ENCODE peak calls at places on chromosome 4, in seven cellular contexts. L is GM06990, E is GM12865, K is lung, U is HFF-Myc, N is cardiac fibroblast, D is colonic mucosa. C is an unnamed sample.

GRCh38 chr4:56653461-56654237 is 27.4 kb downstream of the HOPX start:
- DNase-seq in E (no peak), K (no peak), U (no peak), N (no peak), D (no peak), L (no peak), C (no peak)

GRCh38 chr4:8419222-8420041 is 21.1 kb downstream of the ACOX3 start:
- DNase-seq in U (peak), N (peak), D (no peak), K (no peak), L (no peak), E (peak), C (peak)

GRCh38 chr4:168917150-168917779 is 92.8 kb downstream of the CBR4 start:
- DNase-seq in D (no peak), N (peak), L (peak), E (peak), K (no peak), U (peak), C (peak)

GRCh38 chr4:55170462-55170861 is 45.1 kb upstream of the KDR start:
- DNase-seq in D (no peak), U (no peak), N (no peak), K (no peak), L (no peak), E (no peak), C (no peak)

GRCh38 chr4:173202395-173202794 is 33.8 kb downstream of the GALNT7 start:
- DNase-seq in U (no peak), E (no peak), K (no peak), L (no peak), N (no peak), D (no peak), C (no peak)

GRCh38 chr4:88522702-88523324 is 763 bp downstream of the PYURF start:
- DNase-seq in N (peak), D (peak), K (no peak), E (peak), U (no peak), L (no peak), C (peak)

GRCh38 chr4:168677879-168678278 is 181.0 kb downstream of the PALLD start:
- DNase-seq in K (no peak), E (no peak), U (no peak), N (no peak), D (no peak), L (no peak), C (no peak)

GRCh38 chr4:94457692-94458106 is 6.0 kb downstream of the PDLIM5 start:
- DNase-seq in E (no peak), K (no peak), D (no peak), L (no peak), N (no peak), U (no peak), C (no peak)

GRCh38 chr4:41752081-41752836 is 3.7 kb upstream of the PHOX2B start:
- DNase-seq in K (no peak), U (no peak), N (no peak), L (no peak), E (no peak), D (no peak), C (no peak)

GRCh38 chr4:41750624-41751324 is 2.2 kb upstream of the PHOX2B start:
- DNase-seq in K (no peak), N (no peak), D (no peak), U (no peak), L (no peak), E (no peak), C (peak)

GRCh38 chr4:41750158-41750623 is 1.7 kb upstream of the PHOX2B start:
- DNase-seq in U (no peak), E (no peak), N (no peak), L (no peak), K (no peak), D (no peak), C (peak)

GRCh38 chr4:41749650-41750049 is 1.1 kb upstream of the PHOX2B start:
- DNase-seq in L (no peak), E (no peak), K (no peak), U (no peak), D (no peak), N (no peak), C (peak)

DNA sequence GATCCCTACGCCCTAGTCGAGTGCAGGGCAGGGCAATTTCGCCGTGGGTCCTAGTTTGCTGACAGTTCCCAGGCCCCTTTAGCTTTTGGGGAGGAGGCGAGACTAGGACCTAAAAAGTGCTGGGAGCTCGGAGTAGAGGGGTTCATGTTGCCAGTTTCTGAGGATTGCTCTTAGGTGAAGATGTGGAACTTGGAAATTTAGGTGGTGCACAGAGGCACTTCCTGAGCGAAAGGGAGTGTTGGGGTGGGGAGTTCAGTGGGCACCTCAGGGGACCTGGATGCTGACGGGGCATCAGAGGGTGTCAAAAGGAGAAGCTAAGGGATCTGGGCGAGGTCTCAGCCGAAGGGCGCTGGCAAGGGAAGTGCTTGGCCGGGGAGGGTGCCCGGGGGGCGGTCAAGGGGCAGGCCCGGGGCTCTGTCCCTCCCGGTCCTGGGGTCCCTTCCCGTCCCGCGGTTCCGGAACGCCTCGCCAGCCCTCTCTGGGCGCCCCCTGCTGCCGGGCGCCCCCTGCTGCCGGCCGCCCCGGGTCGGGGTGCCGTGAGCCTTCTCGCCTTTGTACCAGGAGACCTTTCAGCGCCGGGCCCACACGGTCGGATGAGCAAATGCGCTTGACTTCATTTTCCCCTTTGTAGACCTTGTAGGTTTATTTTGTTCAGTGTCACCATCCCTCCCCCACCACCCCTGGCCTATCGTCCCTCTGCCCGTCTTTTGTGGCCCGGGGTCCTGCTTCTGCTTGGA is 3.0 kb upstream of the PHOX2B start:
- DNase-seq in E (no peak), N (no peak), K (no peak), U (no peak), D (no peak), L (no peak), C (peak)
- TF ChIP-seq CTCF in E (peak), N (no peak), K (no peak), U (peak), D (no peak), L (peak), C (peak)

DNA sequence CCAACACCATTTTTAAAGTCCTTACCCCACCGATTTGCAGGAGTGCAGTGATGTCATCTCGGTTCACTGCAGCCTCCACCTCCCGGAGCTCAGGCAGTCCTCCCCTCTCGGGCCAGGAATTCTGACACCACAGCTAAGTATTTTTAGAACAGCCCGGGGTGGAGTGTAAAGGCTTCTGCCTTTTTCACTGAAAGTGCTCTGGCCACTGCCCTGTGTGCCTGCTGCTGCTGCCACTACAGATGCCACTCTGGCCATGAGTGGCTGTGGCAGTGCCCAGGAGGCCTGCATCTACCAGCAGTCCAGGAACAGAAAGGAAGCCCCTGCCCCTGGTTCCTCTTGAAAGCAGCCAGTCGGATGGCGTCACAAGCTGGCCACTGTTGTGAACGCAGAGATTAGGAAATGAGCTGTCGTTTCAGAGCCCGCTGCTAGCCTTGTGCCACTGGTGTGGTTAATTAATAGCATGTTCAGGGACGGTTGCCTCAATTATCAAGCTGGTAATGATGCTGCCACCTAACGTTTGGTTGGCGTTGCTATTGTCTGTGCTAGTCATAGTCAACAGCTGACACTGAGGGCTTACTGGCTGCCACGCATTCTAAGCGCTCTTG is 23.6 kb upstream of the TBC1D14 start:
- DNase-seq in L (no peak), D (peak), E (peak), U (no peak), N (peak), K (peak), C (peak)
- TF ChIP-seq CTCF in L (peak), D (no peak), E (peak), U (no peak), N (peak), K (peak), C (no peak)

DNA sequence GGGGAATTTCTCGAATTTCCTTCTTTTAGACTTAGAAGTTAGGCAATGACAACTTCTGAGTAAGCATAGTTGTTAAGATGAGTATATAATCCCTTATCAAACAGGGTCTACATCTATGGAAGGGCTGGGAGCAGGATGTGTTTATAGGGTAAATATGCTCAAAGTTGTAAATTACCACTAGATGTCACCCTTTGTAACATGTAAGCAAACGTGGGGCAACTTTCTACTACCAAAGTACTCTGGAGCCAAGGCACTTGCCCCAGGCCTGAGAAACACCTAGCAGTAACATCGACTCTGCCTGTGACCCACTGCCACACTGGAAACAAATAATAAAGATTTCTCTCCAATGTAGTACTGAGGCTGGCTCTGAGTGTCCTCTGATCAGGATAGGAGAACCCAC is 444.6 kb downstream of the IQCM start:
- DNase-seq in U (peak), N (peak), D (peak), E (peak), K (no peak), L (no peak), C (peak)
- TF ChIP-seq CTCF in U (no peak), N (peak), D (peak), E (peak), K (no peak), L (peak), C (peak)

GRCh38 chr4:37885496-37885895 is 5.4 kb upstream of the TBC1D1 start:
- DNase-seq in D (no peak), L (no peak), N (peak), K (no peak), U (no peak), E (no peak), C (no peak)

GRCh38 chr4:37884855-37885487 is 5.9 kb upstream of the TBC1D1 start:
- DNase-seq in U (no peak), D (no peak), L (no peak), E (no peak), N (no peak), K (no peak), C (no peak)

GRCh38 chr4:37879365-37879764 is 11.5 kb upstream of the TBC1D1 start:
- DNase-seq in K (no peak), U (no peak), N (no peak), D (peak), L (no peak), E (no peak), C (no peak)

DNA sequence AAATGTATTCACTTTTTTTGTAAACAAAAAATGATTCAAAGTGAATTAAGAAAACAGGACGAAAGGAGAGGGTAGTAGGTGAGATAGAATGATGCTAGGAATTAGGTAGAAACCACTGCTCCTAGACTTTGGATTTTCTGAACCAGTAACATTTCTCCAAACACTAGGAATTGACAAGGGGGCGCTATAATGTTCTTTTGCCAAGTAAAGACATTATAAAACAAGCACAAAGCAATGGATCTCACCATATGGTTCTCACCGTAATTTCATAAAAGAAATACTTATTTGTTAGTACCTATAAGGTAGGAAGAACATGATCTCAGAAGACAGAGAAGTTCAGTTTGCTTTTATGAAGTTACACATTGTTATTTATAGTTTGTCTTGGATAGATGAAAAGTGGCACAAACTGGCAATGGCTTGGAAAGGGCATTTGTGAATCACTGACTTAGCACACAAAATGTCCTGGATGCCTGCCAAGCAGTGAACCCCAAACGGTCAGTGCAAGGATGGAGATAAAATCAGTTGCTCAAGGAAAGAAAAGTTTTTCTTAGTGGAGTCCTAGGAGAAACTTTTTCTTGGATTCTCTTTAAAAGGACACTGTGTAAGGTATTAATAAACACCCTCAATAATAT is 8.1 kb upstream of the TBC1D1 start:
- DNase-seq in L (no peak), N (no peak), E (no peak), U (no peak), K (no peak), D (no peak), C (no peak)
- TF ChIP-seq CTCF in L (peak), N (no peak), E (no peak), U (no peak), K (no peak), D (no peak), C (no peak)

GRCh38 chr4:108685036-108685686 is 34.8 kb downstream of the OSTC start:
- DNase-seq in D (no peak), E (no peak), N (peak), U (no peak), K (no peak), L (no peak), C (no peak)

GRCh38 chr4:108681321-108681809 is 31.0 kb downstream of the OSTC start:
- DNase-seq in K (no peak), U (no peak), L (no peak), N (peak), E (no peak), D (no peak), C (no peak)

DNA sequence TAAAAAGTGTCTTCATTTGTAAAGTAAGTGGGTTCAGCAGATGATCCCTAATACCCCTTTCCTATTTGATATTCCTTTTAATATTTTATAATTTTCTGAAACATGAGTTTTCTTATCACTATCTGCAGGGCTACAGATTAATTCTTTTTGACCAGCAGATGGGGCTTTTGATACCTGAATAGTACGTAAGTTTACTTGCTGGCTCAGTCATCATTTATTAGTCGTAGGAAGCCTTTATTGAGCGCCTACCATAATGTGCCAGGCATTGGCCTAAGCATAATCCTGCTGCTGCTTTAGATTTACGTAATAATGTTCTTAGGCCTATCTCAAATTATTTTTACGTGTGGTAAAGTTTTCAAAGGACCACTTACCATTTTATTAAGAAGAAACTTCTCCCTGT is 33.1 kb downstream of the OSTC start:
- DNase-seq in E (peak), K (no peak), L (no peak), U (no peak), D (no peak), N (peak), C (no peak)
- TF ChIP-seq CTCF in E (peak), K (no peak), L (peak), U (peak), D (no peak), N (peak), C (peak)

GRCh38 chr4:147733614-147734344 is 1.9 kb downstream of the ARHGAP10 start:
- DNase-seq in L (no peak), K (no peak), D (no peak), U (no peak), N (peak), E (peak), C (no peak)

GRCh38 chr4:147732516-147733193 is 767 bp downstream of the ARHGAP10 start:
- DNase-seq in U (no peak), N (peak), K (peak), E (peak), D (peak), L (no peak), C (peak)

GRCh38 chr4:147734496-147734895 is 2.6 kb downstream of the ARHGAP10 start:
- DNase-seq in U (no peak), D (no peak), N (no peak), K (no peak), L (no peak), E (peak), C (no peak)

GRCh38 chr4:147730333-147730732 is 1.6 kb upstream of the ARHGAP10 start:
- DNase-seq in U (no peak), D (no peak), L (no peak), N (no peak), E (no peak), K (no peak), C (no peak)

DNA sequence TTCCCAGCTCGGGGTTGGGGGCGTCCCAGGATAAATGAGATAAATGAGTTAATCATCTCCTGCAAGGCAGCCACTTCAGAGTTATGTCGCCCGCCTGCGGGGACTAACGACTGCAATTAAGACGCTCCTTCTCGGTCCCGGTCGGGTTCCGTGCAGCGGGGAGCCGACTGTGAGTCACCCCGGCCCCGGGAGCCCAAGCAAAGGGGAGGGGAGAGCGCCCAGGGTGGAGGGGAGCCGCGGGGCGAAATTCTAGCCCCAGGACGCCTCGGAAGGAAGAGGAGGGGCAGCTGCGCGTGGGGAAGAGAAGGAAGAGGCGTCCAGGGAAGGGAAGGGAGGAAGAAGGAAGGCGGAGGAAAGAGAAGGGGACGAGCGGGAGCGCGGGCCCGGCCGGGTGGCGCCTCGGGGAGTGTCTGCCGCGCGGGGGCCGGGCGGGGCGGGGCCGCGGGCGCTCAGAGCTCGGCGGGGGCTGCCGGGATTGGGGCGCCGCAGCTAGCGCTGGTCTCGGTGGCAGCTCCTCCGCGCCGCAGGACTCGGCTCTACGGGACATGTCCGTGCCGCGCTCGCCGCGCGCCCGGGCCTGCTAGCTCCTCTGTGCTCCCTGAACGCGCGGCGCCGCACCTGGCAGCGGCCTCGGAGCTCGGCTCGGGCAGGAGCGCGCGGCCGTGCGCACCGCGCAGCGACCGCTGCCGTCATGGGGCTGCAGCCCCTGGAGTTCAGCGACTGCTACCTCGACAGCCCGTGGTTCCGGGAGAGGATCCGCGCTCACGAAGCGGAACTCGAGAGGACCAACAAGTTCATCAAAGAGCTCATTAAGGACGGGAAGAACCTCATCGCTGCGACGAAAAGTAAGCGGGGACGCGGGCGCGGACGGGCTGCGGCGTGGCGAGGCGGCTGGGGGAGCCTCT is at the start of gene ARHGAP10:
- DNase-seq in K (peak), E (peak), U (no peak), D (peak), L (peak), N (peak), C (peak)
- TF ChIP-seq CTCF in K (no peak), E (no peak), U (no peak), D (no peak), L (no peak), N (no peak), C (no peak)